ENCODE peak calls at places on chromosome 21, in four cellular contexts. One of them, this sample, is unnamed.

GRCh38 chr21:38186869-38187268 is 69.9 kb upstream of the KCNJ15 start:
- DNase-seq in A549: no peak
- DNase-seq in HepG2: no peak
- DNase-seq in WTC11: no peak
- DNase-seq in this sample: no peak

GRCh38 chr21:15065381-15066230 is 806 bp upstream of the NRIP1 start:
- DNase-seq in A549: peak; percentile 76
- DNase-seq in HepG2: peak; percentile 39
- DNase-seq in WTC11: peak; percentile 53
- DNase-seq in this sample: peak; percentile 46

GRCh38 chr21:33441489-33442477 is 38.0 kb downstream of the TMEM50B start:
- DNase-seq in A549: peak; percentile 87
- DNase-seq in HepG2: no peak
- DNase-seq in WTC11: no peak
- DNase-seq in this sample: no peak

GRCh38 chr21:35989185-35989735 is 71.1 kb downstream of the SETD4 start:
- DNase-seq in A549: no peak
- DNase-seq in HepG2: no peak
- DNase-seq in WTC11: no peak
- DNase-seq in this sample: no peak

GRCh38 chr21:37983336-37984095 is 67.3 kb upstream of the KCNJ6 start:
- DNase-seq in A549: peak; percentile 69
- DNase-seq in HepG2: no peak
- DNase-seq in WTC11: no peak
- DNase-seq in this sample: no peak

GRCh38 chr21:33064623-33064996 is 5.3 kb upstream of the OLIG1 start:
- DNase-seq in A549: no peak
- DNase-seq in HepG2: no peak
- DNase-seq in WTC11: no peak
- DNase-seq in this sample: no peak

GRCh38 chr21:35565204-35565611 is 495.1 kb downstream of the SETD4 start:
- DNase-seq in A549: no peak
- DNase-seq in HepG2: no peak
- DNase-seq in WTC11: no peak
- DNase-seq in this sample: peak; percentile 42

GRCh38 chr21:26887241-26887640 is 42.0 kb upstream of the ADAMTS1 start:
- DNase-seq in A549: no peak
- DNase-seq in HepG2: no peak
- DNase-seq in WTC11: no peak
- DNase-seq in this sample: no peak

GRCh38 chr21:33033094-33033951 is 7.6 kb downstream of the OLIG2 start:
- DNase-seq in A549: no peak
- DNase-seq in HepG2: no peak
- DNase-seq in WTC11: peak; percentile 46
- DNase-seq in this sample: no peak

GRCh38 chr21:20646431-20646830 is 351.8 kb upstream of the NCAM2 start:
- DNase-seq in A549: no peak
- DNase-seq in HepG2: no peak
- DNase-seq in WTC11: no peak
- DNase-seq in this sample: no peak

GRCh38 chr21:31771685-31772084 is 39.8 kb upstream of the SCAF4 start:
- DNase-seq in A549: no peak
- DNase-seq in HepG2: no peak
- DNase-seq in WTC11: no peak
- DNase-seq in this sample: no peak

GRCh38 chr21:21101911-21102310 is 103.7 kb downstream of the NCAM2 start:
- DNase-seq in A549: no peak
- DNase-seq in HepG2: peak; percentile 3
- DNase-seq in WTC11: peak; percentile 25
- DNase-seq in this sample: peak; percentile 10

GRCh38 chr21:41933259-41934079 is 20.3 kb downstream of the C2CD2 start:
- DNase-seq in A549: no peak
- DNase-seq in HepG2: no peak
- DNase-seq in WTC11: no peak
- DNase-seq in this sample: no peak

GRCh38 chr21:33380483-33380998 is 22.7 kb upstream of the IFNGR2 start:
- DNase-seq in A549: peak; percentile 95
- DNase-seq in HepG2: peak; percentile 75
- DNase-seq in WTC11: no peak
- DNase-seq in this sample: peak; percentile 60

GRCh38 chr21:27339902-27340301 is 373.0 kb upstream of the ADAMTS5 start:
- DNase-seq in A549: no peak
- DNase-seq in HepG2: no peak
- DNase-seq in WTC11: no peak
- DNase-seq in this sample: no peak

GRCh38 chr21:36321325-36322082 is 1.5 kb downstream of the MORC3 start:
- DNase-seq in A549: no peak
- DNase-seq in HepG2: no peak
- DNase-seq in WTC11: no peak
- DNase-seq in this sample: peak; percentile 23

GRCh38 chr21:36815284-36815683 is 116.4 kb downstream of the SIM2 start:
- DNase-seq in A549: no peak
- DNase-seq in HepG2: no peak
- DNase-seq in WTC11: no peak
- DNase-seq in this sample: no peak

GRCh38 chr21:37292946-37293345 is 25.8 kb upstream of the VPS26C start:
- DNase-seq in A549: no peak
- DNase-seq in HepG2: no peak
- DNase-seq in WTC11: no peak
- DNase-seq in this sample: no peak

GRCh38 chr21:31107871-31108270 is 69.6 kb upstream of the KRTAP19-8 start:
- DNase-seq in A549: no peak
- DNase-seq in HepG2: no peak
- DNase-seq in WTC11: no peak
- DNase-seq in this sample: no peak

GRCh38 chr21:42853621-42854020 is 25.7 kb downstream of the WDR4 start:
- DNase-seq in A549: no peak
- DNase-seq in HepG2: no peak
- DNase-seq in WTC11: no peak
- DNase-seq in this sample: no peak

GRCh38 chr21:14875704-14876364 is 189.0 kb downstream of the NRIP1 start:
- DNase-seq in A549: no peak
- DNase-seq in HepG2: peak; percentile 11
- DNase-seq in WTC11: no peak
- DNase-seq in this sample: no peak

GRCh38 chr21:36609654-36610053 is 89.3 kb upstream of the SIM2 start:
- DNase-seq in A549: no peak
- DNase-seq in HepG2: no peak
- DNase-seq in WTC11: no peak
- DNase-seq in this sample: no peak

GRCh38 chr21:32524010-32524719 is 61.2 kb downstream of the TCP10L start:
- DNase-seq in A549: no peak
- DNase-seq in HepG2: no peak
- DNase-seq in WTC11: no peak
- DNase-seq in this sample: no peak

GRCh38 chr21:37582613-37583012 is 216.0 kb downstream of the DYRK1A start:
- DNase-seq in A549: peak; percentile 62
- DNase-seq in HepG2: peak; percentile 57
- DNase-seq in WTC11: no peak
- DNase-seq in this sample: peak; percentile 78

GRCh38 chr21:34812510-34813265 is 143.9 kb downstream of the CLIC6 start:
- DNase-seq in A549: peak; percentile 74
- DNase-seq in HepG2: peak; percentile 78
- DNase-seq in WTC11: no peak
- DNase-seq in this sample: no peak

GRCh38 chr21:43012596-43012995 is 38.2 kb downstream of the PKNOX1 start:
- DNase-seq in A549: no peak
- DNase-seq in HepG2: no peak
- DNase-seq in WTC11: no peak
- DNase-seq in this sample: no peak

GRCh38 chr21:35050348-35051286 is 1.5 kb upstream of the RUNX1 start:
- DNase-seq in A549: no peak
- DNase-seq in HepG2: no peak
- DNase-seq in WTC11: no peak
- DNase-seq in this sample: peak; percentile 37

GRCh38 chr21:31254131-31254530 is 89.9 kb downstream of the TIAM1 start:
- DNase-seq in A549: no peak
- DNase-seq in HepG2: no peak
- DNase-seq in WTC11: no peak
- DNase-seq in this sample: no peak

GRCh38 chr21:36166705-36167104 is 10.1 kb downstream of the DOP1B start:
- DNase-seq in A549: no peak
- DNase-seq in HepG2: no peak
- DNase-seq in WTC11: no peak
- DNase-seq in this sample: peak; percentile 19

GRCh38 chr21:21921410-21922232 is 923.4 kb downstream of the NCAM2 start:
- DNase-seq in A549: peak; percentile 3
- DNase-seq in HepG2: no peak
- DNase-seq in WTC11: no peak
- DNase-seq in this sample: peak; percentile 26

GRCh38 chr21:44286086-44286715 is 525 bp downstream of the AIRE start:
- DNase-seq in A549: no peak
- DNase-seq in HepG2: no peak
- DNase-seq in WTC11: no peak
- DNase-seq in this sample: no peak
- TF ChIP-seq NR3C1 in A549: no peak
- TF ChIP-seq NR3C1 in HepG2: no peak
- TF ChIP-seq NR3C1 in WTC11: no peak
- TF ChIP-seq NR3C1 in this sample: no peak

GRCh38 chr21:28758883-28759242 is 233.8 kb downstream of the LTN1 start:
- DNase-seq in A549: no peak
- DNase-seq in HepG2: no peak
- DNase-seq in WTC11: no peak
- DNase-seq in this sample: no peak

GRCh38 chr21:28754127-28754611 is 238.5 kb downstream of the LTN1 start:
- DNase-seq in A549: no peak
- DNase-seq in HepG2: no peak
- DNase-seq in WTC11: no peak
- DNase-seq in this sample: no peak

GRCh38 chr21:28758042-28758882 is 234.4 kb downstream of the LTN1 start:
- DNase-seq in A549: no peak
- DNase-seq in HepG2: no peak
- DNase-seq in WTC11: no peak
- DNase-seq in this sample: no peak

GRCh38 chr21:28752131-28752530 is 240.5 kb downstream of the LTN1 start:
- DNase-seq in A549: no peak
- DNase-seq in HepG2: peak; percentile 13
- DNase-seq in WTC11: no peak
- DNase-seq in this sample: no peak

DNA sequence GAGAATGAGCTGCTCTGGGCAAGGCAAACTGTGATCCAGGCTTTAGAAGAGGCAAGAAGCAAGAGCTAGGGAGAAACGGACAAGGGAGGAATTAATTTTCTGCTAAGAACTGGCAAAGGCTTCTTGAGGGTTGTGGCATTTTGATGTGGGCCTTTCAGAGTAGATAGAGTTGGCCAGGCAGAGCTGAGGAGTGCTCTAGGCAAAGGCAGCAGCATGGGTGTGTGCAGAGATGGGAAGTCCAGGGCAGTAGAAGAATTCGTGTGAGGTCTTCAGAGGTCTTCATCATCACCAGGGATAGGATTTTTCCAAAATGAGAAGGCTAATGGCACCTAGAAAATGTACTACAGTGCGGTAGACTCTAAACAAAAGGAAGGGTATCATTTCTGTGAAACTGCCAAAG is 237.8 kb downstream of the LTN1 start:
- DNase-seq in A549: no peak
- DNase-seq in HepG2: no peak
- DNase-seq in WTC11: no peak
- DNase-seq in this sample: no peak
- TF ChIP-seq NR3C1 in A549: no peak
- TF ChIP-seq NR3C1 in HepG2: no peak
- TF ChIP-seq NR3C1 in WTC11: no peak
- TF ChIP-seq NR3C1 in this sample: no peak

GRCh38 chr21:16124397-16125130 is 394.8 kb downstream of the USP25 start:
- DNase-seq in A549: peak; percentile 39
- DNase-seq in HepG2: no peak
- DNase-seq in WTC11: no peak
- DNase-seq in this sample: no peak
- TF ChIP-seq NR3C1 in A549: no peak
- TF ChIP-seq NR3C1 in HepG2: no peak
- TF ChIP-seq NR3C1 in WTC11: no peak
- TF ChIP-seq NR3C1 in this sample: no peak

DNA sequence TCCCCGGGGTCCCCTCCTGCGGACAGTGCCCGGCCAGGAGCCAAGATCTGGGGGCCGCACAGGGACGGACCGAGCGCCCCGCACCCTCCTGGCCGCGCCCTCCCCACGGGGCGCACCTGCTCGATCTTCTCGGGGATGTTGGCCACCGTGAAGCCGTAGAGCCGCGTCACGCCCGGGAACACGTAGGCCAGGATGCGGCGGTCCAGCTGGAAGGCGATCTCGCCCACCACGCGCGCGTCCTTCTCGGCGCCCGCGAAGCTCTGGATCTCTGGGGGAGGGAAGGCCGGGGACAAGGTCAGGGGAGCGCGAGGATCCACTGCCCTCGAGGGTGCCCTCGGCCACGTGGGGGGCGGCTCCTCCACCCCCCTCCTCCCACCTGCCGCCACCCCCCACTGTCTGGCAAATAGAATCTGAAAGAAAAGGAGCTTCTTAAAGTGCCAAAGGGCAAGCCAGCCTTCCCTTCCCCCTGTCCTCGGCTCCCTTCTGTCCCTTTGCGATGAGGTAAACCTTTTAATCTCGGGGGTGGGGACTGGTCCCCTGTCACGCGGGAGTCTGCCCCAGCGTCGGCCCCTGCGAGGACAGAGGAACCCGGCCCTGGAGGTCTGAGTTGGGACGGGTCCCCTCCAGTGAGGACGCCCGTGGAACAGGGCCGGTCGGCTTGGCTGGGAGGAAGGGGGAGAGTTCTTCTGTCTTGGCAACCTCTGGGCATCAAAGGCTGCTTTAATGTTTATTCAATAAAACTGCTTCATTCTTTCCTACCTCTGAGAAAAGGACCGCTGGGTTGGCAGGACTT is 6.6 kb upstream of the FTCD start:
- DNase-seq in A549: no peak
- DNase-seq in HepG2: no peak
- DNase-seq in WTC11: no peak
- DNase-seq in this sample: no peak
- TF ChIP-seq NR3C1 in A549: no peak
- TF ChIP-seq NR3C1 in HepG2: no peak
- TF ChIP-seq NR3C1 in WTC11: no peak
- TF ChIP-seq NR3C1 in this sample: no peak

DNA sequence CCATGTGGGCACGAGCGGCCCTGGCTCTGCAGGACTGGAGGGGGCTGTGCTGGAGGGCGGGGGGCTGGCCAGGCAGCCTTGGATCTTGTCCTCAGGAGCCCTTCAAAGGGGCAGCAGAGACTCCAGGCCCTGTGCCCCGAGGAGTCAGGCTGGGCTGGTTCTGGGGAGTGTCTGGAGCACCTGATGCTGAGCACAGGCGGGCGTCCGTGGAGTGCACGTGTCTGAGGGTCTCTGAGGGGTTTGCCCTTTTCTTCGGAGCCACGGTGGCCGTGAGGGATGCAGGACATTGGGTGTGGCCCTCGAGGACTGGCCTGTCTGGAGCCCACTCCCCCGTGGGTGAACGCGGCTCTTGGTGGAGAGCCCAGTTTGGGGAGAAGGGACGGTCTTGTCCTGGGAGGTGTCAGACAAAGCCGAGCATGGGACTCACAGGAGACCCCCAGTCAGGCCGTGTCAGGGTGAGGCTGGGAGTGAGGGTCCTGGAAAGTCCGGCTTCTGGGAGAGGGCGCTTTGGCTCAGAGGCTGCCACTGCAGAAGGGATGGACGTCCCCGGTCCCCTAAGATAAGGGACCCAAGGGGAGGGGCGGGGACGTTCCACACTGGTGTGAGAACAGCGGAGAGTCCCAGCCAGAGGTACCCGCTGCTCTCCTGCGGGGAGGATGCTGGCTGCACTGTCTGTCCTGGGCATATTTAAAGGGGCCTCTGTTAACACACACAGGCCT is 60.8 kb downstream of the COL18A1 start:
- DNase-seq in A549: no peak
- DNase-seq in HepG2: no peak
- DNase-seq in WTC11: no peak
- DNase-seq in this sample: no peak
- TF ChIP-seq NR3C1 in A549: no peak
- TF ChIP-seq NR3C1 in HepG2: no peak
- TF ChIP-seq NR3C1 in WTC11: no peak
- TF ChIP-seq NR3C1 in this sample: no peak